ENCODE peak calls at places on chromosome 7, in ten cellular contexts. C, X, W, T, H, V, P, M, D and K are unnamed samples.

GRCh38 chr7:134368851-134369533 is 52.3 kb upstream of the SLC35B4 start:
- DNase-seq in V (peak), X (peak), P (no peak), W (peak), M (no peak), H (peak), C (peak), T (peak), D (peak), K (no peak)

GRCh38 chr7:55086413-55087201 is 67.8 kb downstream of the EGFR start:
- DNase-seq in C (peak), M (no peak), D (no peak), X (peak), P (no peak), W (peak), H (peak), V (peak), T (no peak), K (no peak)

GRCh38 chr7:141181812-141182211 is 107.9 kb downstream of the TMEM178B start:
- DNase-seq in V (no peak), W (no peak), D (no peak), H (no peak), P (no peak), T (no peak), M (no peak), C (no peak), X (no peak), K (no peak)

GRCh38 chr7:69738396-69738889 is 140.2 kb downstream of the AUTS2 start:
- DNase-seq in P (no peak), X (no peak), M (no peak), V (peak), H (peak), D (no peak), T (no peak), C (no peak), W (no peak), K (no peak)

GRCh38 chr7:120876922-120877321 is 19.0 kb upstream of the TSPAN12 start:
- DNase-seq in P (no peak), H (no peak), V (no peak), M (no peak), C (peak), W (no peak), D (no peak), X (no peak), T (no peak), K (peak)

GRCh38 chr7:12386237-12386839 is 17.3 kb downstream of the VWDE start:
- DNase-seq in C (no peak), V (no peak), M (no peak), X (no peak), P (no peak), T (no peak), H (no peak), D (no peak), W (no peak), K (no peak)

GRCh38 chr7:5607958-5608656 is 173.4 kb downstream of the RNF216 start:
- DNase-seq in C (peak), V (no peak), M (no peak), T (no peak), X (no peak), P (no peak), D (no peak), H (no peak), W (no peak), K (no peak)

GRCh38 chr7:47299496-47299895 is 282.4 kb downstream of the TNS3 start:
- DNase-seq in P (no peak), H (no peak), W (no peak), X (no peak), M (no peak), T (no peak), V (no peak), C (no peak), D (no peak), K (no peak)

GRCh38 chr7:112202819-112203218 is 3.4 kb downstream of the DOCK4 start:
- DNase-seq in V (peak), X (peak), H (peak), T (peak), D (peak), C (no peak), P (no peak), W (peak), M (no peak), K (no peak)

GRCh38 chr7:80443336-80443735 is 68.5 kb downstream of the GNAT3 start:
- DNase-seq in X (peak), W (no peak), V (no peak), C (no peak), H (peak), M (no peak), P (no peak), T (no peak), D (no peak), K (no peak)

GRCh38 chr7:10672186-10672585 is 301.5 kb upstream of the PHF14 start:
- DNase-seq in T (no peak), V (no peak), X (no peak), H (no peak), D (no peak), W (no peak), M (no peak), P (no peak), C (no peak), K (no peak)

GRCh38 chr7:95840953-95841950 is 68.9 kb downstream of the DYNC1I1 start:
- DNase-seq in W (no peak), M (no peak), H (no peak), D (no peak), P (no peak), V (no peak), X (peak), C (no peak), T (no peak), K (no peak)

GRCh38 chr7:90384433-90384832 is 18.8 kb upstream of the CLDN12 start:
- DNase-seq in W (peak), H (no peak), V (no peak), M (no peak), T (no peak), P (no peak), D (no peak), C (peak), X (no peak), K (no peak)

GRCh38 chr7:113267271-113267670 is 148.9 kb upstream of the SMIM30 start:
- DNase-seq in V (no peak), T (no peak), P (no peak), C (no peak), M (no peak), W (no peak), H (no peak), D (no peak), X (no peak), K (no peak)

GRCh38 chr7:92404170-92404614 is 43.1 kb upstream of the GATAD1 start:
- DNase-seq in W (no peak), M (no peak), X (peak), V (no peak), D (no peak), H (peak), C (no peak), T (no peak), P (no peak), K (no peak)

GRCh38 chr7:24395512-24395911 is 111.5 kb downstream of the NPY start:
- DNase-seq in P (no peak), M (no peak), H (no peak), V (no peak), X (no peak), T (no peak), D (no peak), C (no peak), W (no peak), K (no peak)

GRCh38 chr7:78435355-78435754 is 636.8 kb downstream of the PHTF2 start:
- DNase-seq in V (no peak), C (no peak), T (no peak), M (no peak), H (no peak), W (no peak), P (peak), X (no peak), D (no peak), K (no peak)

GRCh38 chr7:32093415-32094408 is 23.5 kb upstream of the PDE1C start:
- DNase-seq in W (no peak), X (peak), V (peak), P (peak), H (peak), M (no peak), D (peak), T (no peak), C (peak), K (no peak)

GRCh38 chr7:124784879-124785818 is 19.6 kb upstream of the GPR37 start:
- DNase-seq in C (peak), P (no peak), D (peak), V (peak), X (peak), W (peak), H (peak), T (peak), M (no peak), K (no peak)

GRCh38 chr7:79434098-79434497 is 19.4 kb downstream of the MAGI2 start:
- DNase-seq in H (no peak), D (no peak), P (no peak), W (no peak), M (no peak), C (peak), V (no peak), X (no peak), T (no peak), K (no peak)

GRCh38 chr7:50512384-50512783 is 52.8 kb downstream of the DDC start:
- DNase-seq in M (no peak), H (no peak), X (no peak), V (no peak), W (no peak), C (no peak), P (no peak), T (no peak), D (no peak), K (no peak)

GRCh38 chr7:2952316-2952715 is 91.4 kb downstream of the CARD11 start:
- DNase-seq in C (no peak), W (no peak), T (no peak), H (no peak), V (no peak), X (no peak), M (no peak), P (peak), D (no peak), K (no peak)

GRCh38 chr7:135684134-135684533 is 21.8 kb downstream of the STMP1 start:
- DNase-seq in P (no peak), V (no peak), M (no peak), C (peak), D (no peak), W (no peak), X (peak), T (no peak), H (peak), K (no peak)

GRCh38 chr7:114345494-114345893 is 69.1 kb upstream of the FOXP2 start:
- DNase-seq in P (no peak), H (peak), X (peak), D (no peak), T (no peak), C (peak), W (no peak), V (no peak), M (no peak), K (no peak)

GRCh38 chr7:134885967-134886352 is 100.3 kb upstream of the AGBL3 start:
- DNase-seq in C (peak), V (no peak), T (no peak), M (no peak), D (no peak), P (no peak), H (peak), X (peak), W (no peak), K (no peak)

GRCh38 chr7:135390829-135391228 is 119.1 kb downstream of the CNOT4 start:
- DNase-seq in M (no peak), X (no peak), T (no peak), V (peak), C (no peak), D (no peak), P (no peak), W (no peak), H (no peak), K (no peak)

GRCh38 chr7:155002411-155003214 is at the start of gene PAXIP1:
- DNase-seq in X (no peak), M (peak), H (no peak), C (no peak), V (peak), T (peak), P (no peak), W (peak), D (peak), K (no peak)

GRCh38 chr7:135901585-135902540 is 75.3 kb downstream of the MTPN start:
- DNase-seq in T (no peak), M (no peak), H (no peak), P (no peak), V (no peak), C (no peak), X (no peak), D (no peak), W (no peak), K (no peak)

GRCh38 chr7:69823151-69823744 is 225.0 kb downstream of the AUTS2 start:
- DNase-seq in T (no peak), C (no peak), P (no peak), V (no peak), W (no peak), D (no peak), X (no peak), H (no peak), M (no peak), K (no peak)

GRCh38 chr7:79984210-79984609 is 150.4 kb upstream of the GNAI1 start:
- DNase-seq in W (no peak), V (no peak), T (no peak), H (no peak), M (no peak), P (no peak), X (peak), D (no peak), C (peak), K (no peak)

GRCh38 chr7:16646427-16647081 is 573 bp downstream of the BZW2 start:
- DNase-seq in V (peak), W (peak), T (peak), P (no peak), H (peak), C (no peak), M (no peak), D (no peak), X (no peak), K (no peak)

GRCh38 chr7:55172161-55172560 is 153.3 kb downstream of the EGFR start:
- DNase-seq in X (no peak), H (no peak), V (no peak), M (no peak), W (no peak), P (no peak), D (no peak), T (no peak), C (peak), K (no peak)

GRCh38 chr7:3103614-3104399 is 60.1 kb upstream of the CARD11 start:
- DNase-seq in W (no peak), P (no peak), T (no peak), C (no peak), M (no peak), V (peak), D (no peak), X (no peak), H (no peak), K (no peak)

GRCh38 chr7:158804335-158804734 is 25.0 kb downstream of the ESYT2 start:
- DNase-seq in C (no peak), M (no peak), H (no peak), X (no peak), W (no peak), T (no peak), V (no peak), D (no peak), P (no peak), K (no peak)

GRCh38 chr7:138886501-138886917 is 88.5 kb upstream of the ATP6V0A4 start:
- DNase-seq in D (peak), W (peak), M (no peak), V (peak), C (peak), T (no peak), H (peak), P (no peak), X (peak), K (peak)

GRCh38 chr7:97018775-97019535 is 5.7 kb downstream of the DLX5 start:
- DNase-seq in W (no peak), T (no peak), X (no peak), H (no peak), D (no peak), V (no peak), P (no peak), C (no peak), M (no peak), K (no peak)

GRCh38 chr7:97022451-97023306 is 2.0 kb downstream of the DLX5 start:
- DNase-seq in M (no peak), X (no peak), C (no peak), T (no peak), H (no peak), W (no peak), V (no peak), P (no peak), D (no peak), K (no peak)

GRCh38 chr7:97020601-97021442 is 3.8 kb downstream of the DLX5 start:
- DNase-seq in D (no peak), P (no peak), H (no peak), X (no peak), T (no peak), V (no peak), M (no peak), W (no peak), C (no peak), K (no peak)

GRCh38 chr7:97019710-97020109 is 4.9 kb downstream of the DLX5 start:
- DNase-seq in D (no peak), M (no peak), X (no peak), T (no peak), C (no peak), V (no peak), W (no peak), H (no peak), P (no peak), K (no peak)

GRCh38 chr7:97021443-97022261 is 3.0 kb downstream of the DLX5 start:
- DNase-seq in V (no peak), H (peak), D (no peak), X (no peak), C (no peak), P (no peak), W (no peak), M (no peak), T (no peak), K (no peak)
- H3K4me3 ChIP-seq in V (no peak), H (peak), D (no peak), X (no peak), C (no peak), P (peak), W (no peak), M (no peak), T (no peak), K (no peak)

DNA sequence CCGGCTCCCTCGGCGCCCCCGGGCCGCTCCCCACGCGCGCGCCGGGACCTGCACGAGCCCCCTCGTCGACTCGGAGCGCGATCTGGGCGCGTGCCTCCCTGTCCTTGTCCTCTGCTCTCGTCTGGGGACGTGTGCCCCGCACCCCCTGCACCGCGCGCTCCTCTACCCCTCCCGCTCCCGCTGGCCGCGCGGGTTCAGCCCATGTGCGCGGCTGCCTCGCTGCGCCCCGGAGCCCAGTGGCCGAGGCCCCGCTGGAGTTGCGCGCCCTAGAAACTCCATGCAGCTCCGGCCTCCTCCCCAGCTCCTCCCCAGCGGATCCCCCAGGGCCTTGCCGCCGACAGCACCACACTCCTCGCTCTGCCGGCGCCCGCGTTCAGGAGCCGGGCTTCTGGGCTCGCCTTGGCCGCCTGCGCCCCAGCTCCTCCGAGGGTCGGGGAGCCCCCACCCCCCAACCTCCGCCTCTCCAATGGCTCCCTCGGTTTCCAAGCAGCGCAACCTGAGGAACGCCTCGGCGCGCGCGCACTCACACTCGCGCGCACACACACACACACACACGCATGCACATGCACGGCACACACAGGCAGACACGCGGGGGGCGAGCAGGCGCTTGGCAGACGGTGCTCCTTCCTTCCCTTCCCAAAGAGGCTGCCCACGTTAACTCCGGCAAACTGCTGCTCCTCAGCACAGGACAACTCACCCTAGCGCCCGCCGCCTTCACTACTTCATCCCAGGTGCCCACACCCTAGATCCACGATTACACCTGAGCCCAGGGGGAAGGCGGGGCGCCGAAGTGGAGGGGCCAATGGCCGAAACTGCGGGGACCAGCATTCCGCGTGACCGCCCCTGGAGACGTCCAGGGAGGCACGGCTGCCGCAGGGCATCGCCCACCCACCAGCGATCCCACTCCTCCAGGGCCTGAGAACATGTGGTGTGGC is 75.0 kb downstream of the CALN1 start:
- DNase-seq in M (no peak), C (no peak), X (no peak), W (no peak), D (no peak), H (no peak), P (no peak), V (no peak), T (no peak), K (no peak)
- H3K4me3 ChIP-seq in M (no peak), C (no peak), X (no peak), W (no peak), D (peak), H (peak), P (no peak), V (no peak), T (peak), K (no peak)

GRCh38 chr7:45161138-45161537 is 3.5 kb downstream of the RAMP3 start:
- DNase-seq in V (no peak), P (peak), M (no peak), C (no peak), W (no peak), T (no peak), X (no peak), D (no peak), H (no peak), K (no peak)

GRCh38 chr7:45159296-45159695 is 1.7 kb downstream of the RAMP3 start:
- DNase-seq in X (no peak), W (no peak), P (peak), M (no peak), D (no peak), C (no peak), H (no peak), V (no peak), T (no peak), K (no peak)

GRCh38 chr7:45161842-45162241 is 4.3 kb downstream of the RAMP3 start:
- DNase-seq in W (no peak), X (no peak), D (no peak), M (no peak), T (no peak), H (no peak), V (no peak), P (peak), C (no peak), K (no peak)

GRCh38 chr7:45162311-45162845 is 4.8 kb downstream of the RAMP3 start:
- DNase-seq in D (no peak), T (no peak), P (peak), X (no peak), H (no peak), W (no peak), M (no peak), C (no peak), V (no peak), K (no peak)

DNA sequence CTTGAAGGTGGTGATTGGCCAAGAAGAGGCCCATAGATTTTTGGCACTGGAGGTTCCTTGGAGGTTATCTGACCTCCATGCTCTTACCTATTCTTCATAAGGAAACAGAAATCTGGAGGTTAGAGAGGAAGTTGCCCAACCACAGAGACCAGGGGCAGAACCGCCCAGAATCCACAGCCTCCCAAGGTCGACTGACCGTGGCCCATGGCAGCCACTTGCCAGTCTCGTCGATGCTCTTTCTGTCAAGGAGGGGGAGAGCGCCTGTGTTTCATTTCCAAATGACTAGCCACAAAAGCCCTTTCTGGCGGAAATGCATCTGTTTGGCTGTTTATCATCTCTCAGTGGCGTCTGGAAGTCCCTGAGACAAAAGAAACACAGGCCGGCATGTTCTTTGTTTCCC is 2.8 kb downstream of the RAMP3 start:
- DNase-seq in V (no peak), X (no peak), M (no peak), H (no peak), T (no peak), C (no peak), D (no peak), P (peak), W (no peak), K (no peak)
- H3K4me3 ChIP-seq in V (no peak), X (no peak), M (no peak), H (no peak), T (no peak), C (no peak), D (no peak), P (no peak), W (no peak), K (no peak)

DNA sequence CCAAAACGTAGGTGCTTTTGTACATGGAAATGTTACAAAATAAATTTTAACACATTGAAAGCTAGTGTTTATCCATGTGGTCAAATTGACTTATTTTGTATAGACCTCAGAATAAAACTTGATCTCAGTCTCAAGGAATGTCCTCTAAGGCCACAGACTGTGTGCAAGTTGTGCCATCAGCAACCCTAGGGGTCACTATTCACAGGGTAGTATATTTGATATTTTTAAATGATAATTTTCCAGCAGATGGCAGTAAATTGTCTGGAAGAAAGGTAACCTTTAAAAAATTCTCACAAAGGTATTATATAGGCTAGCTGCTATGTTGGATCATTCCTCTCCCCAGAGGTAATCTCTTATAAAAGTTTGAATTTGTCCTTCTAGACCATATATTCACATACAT is 12.9 kb upstream of the SNX10 start:
- DNase-seq in W (no peak), X (no peak), C (peak), M (no peak), V (peak), P (no peak), D (no peak), H (peak), T (no peak), K (no peak)
- H3K4me3 ChIP-seq in W (no peak), X (no peak), C (no peak), M (no peak), V (no peak), P (no peak), D (no peak), H (no peak), T (no peak), K (no peak)